ENCODE peak calls at places on chromosome 17, in five cellular contexts. G is fibroblast of lung, K is HFF-Myc, P is IMR-90, D is HL-60. V is an unnamed sample.

GRCh38 chr17:83054518-83055125 is 24.8 kb upstream of the METRNL start:
- DNase-seq in G (no peak), P (no peak), D (no peak), K (no peak), V (no peak)

GRCh38 chr17:65231662-65232335 is 94.6 kb downstream of the RGS9 start:
- DNase-seq in P (peak), G (peak), K (peak), D (peak), V (peak)

GRCh38 chr17:79272220-79272619 is 197.6 kb downstream of the ENGASE start:
- DNase-seq in K (no peak), G (no peak), D (no peak), P (no peak), V (no peak)

GRCh38 chr17:14201087-14201486 is 35.6 kb downstream of the CDRT15 start:
- DNase-seq in P (peak), G (peak), K (no peak), D (no peak), V (no peak)

GRCh38 chr17:50904522-50905459 is 38.6 kb upstream of the TOB1 start:
- DNase-seq in K (no peak), G (peak), D (no peak), P (no peak), V (peak)

GRCh38 chr17:37745801-37746426 is 1.1 kb upstream of the HNF1B start:
- DNase-seq in G (no peak), P (no peak), K (no peak), D (no peak), V (no peak)

GRCh38 chr17:39304188-39304587 is 78.4 kb upstream of the STAC2 start:
- DNase-seq in D (no peak), P (no peak), G (no peak), K (no peak), V (no peak)

GRCh38 chr17:35127751-35128514 is 6.5 kb downstream of the FNDC8 start:
- DNase-seq in D (no peak), K (peak), G (no peak), P (peak), V (no peak)

GRCh38 chr17:65553646-65554567 is 7.5 kb downstream of the AXIN2 start:
- DNase-seq in G (no peak), K (no peak), D (no peak), P (peak), V (peak)

GRCh38 chr17:46154151-46154816 is 38.9 kb downstream of the KANSL1 start:
- DNase-seq in D (no peak), K (peak), G (peak), P (peak), V (peak)

GRCh38 chr17:35766903-35767510 is 6.3 kb downstream of the C17orf50 start:
- DNase-seq in P (peak), K (no peak), D (no peak), G (no peak), V (peak)

GRCh38 chr17:37488009-37488604 is 1.6 kb upstream of the DUSP14 start:
- DNase-seq in P (peak), G (peak), D (peak), K (peak), V (peak)

GRCh38 chr17:65515512-65515911 is 45.9 kb downstream of the AXIN2 start:
- DNase-seq in G (no peak), P (no peak), K (no peak), D (no peak), V (no peak)

GRCh38 chr17:57868007-57868774 is 18.3 kb upstream of the MRPS23 start:
- DNase-seq in G (peak), D (peak), K (peak), P (peak), V (peak)

DNA sequence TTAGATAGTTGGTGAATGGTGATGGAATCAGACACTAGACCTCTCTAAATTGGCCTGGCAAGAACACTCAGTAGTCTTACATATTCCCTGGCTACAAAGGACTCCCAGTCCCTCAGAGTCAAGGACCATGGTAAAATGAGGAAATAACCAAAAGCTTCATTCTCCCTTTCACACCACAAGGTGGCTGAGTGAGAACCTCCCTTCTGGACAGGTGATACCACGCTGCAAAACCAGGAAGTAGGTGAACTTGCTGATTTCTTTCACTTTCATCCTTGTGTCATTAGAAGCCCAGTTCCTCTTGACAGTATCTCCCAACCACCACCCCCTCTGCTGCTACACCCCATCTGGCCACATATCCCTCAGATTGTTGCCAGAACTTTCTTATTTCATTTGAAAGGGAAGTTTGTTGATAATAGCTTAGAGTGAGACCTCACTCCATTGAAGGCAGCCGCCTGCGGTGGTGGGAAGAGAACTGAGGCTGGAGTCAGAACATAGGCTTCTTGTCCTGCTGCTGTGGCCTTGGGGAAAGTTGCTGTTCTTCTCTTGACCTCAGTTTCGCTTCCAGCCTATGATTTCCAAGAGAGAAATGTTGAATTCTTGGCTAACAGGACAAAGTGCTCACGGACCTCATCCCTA is 290.6 kb upstream of the CCL2 start:
- DNase-seq in D (no peak), P (no peak), G (no peak), K (no peak), V (no peak)
- TF ChIP-seq CTCF in D (no peak), P (no peak), G (no peak), K (no peak), V (no peak)

DNA sequence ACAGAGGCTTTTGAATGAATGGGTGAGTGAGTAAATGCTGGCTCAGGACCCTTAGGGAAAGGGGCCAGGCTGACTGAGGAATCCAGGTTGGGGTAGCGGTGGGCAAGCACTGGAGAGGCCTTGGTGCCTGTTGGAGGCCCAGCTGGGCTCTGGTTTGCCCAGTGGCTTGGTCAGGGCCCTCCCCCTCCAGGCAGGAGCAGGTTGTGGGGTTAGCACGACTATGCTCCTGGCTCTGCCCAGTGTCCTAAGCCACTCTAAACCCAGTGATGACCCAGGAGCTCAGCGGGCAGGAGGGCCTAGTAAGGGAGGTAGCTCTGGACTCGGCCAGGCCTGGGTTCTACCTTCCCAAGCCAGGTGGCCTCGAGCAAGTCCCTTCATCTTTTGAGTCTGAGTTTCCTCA is 7.5 kb downstream of the MYO15A start:
- DNase-seq in G (no peak), P (no peak), K (no peak), D (no peak), V (no peak)
- H3K4me3 ChIP-seq in G (no peak), P (no peak), K (no peak), D (no peak), V (no peak)

DNA sequence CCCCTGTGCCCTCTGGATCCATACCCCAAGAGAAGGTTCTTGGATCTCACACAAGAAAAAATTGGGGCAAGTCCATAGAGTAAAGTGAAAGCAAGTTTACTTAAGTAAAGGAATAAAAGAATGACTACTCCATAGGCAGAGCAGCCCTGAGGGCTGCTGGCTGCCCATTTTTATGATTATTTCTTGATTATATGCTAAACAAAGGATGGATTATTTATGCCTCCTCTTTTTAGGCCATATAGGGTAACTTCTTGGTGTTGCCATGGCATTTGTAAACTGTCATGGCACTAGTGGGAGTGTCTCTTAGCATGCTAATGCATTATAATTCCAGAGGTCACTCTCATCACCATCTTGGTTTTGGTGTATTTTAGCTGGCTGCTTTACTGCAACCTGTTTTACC is 70.8 kb downstream of the NLK start:
- DNase-seq in D (no peak), P (no peak), K (no peak), G (no peak), V (no peak)
- TF ChIP-seq CTCF in D (no peak), P (no peak), K (no peak), G (no peak), V (no peak)

DNA sequence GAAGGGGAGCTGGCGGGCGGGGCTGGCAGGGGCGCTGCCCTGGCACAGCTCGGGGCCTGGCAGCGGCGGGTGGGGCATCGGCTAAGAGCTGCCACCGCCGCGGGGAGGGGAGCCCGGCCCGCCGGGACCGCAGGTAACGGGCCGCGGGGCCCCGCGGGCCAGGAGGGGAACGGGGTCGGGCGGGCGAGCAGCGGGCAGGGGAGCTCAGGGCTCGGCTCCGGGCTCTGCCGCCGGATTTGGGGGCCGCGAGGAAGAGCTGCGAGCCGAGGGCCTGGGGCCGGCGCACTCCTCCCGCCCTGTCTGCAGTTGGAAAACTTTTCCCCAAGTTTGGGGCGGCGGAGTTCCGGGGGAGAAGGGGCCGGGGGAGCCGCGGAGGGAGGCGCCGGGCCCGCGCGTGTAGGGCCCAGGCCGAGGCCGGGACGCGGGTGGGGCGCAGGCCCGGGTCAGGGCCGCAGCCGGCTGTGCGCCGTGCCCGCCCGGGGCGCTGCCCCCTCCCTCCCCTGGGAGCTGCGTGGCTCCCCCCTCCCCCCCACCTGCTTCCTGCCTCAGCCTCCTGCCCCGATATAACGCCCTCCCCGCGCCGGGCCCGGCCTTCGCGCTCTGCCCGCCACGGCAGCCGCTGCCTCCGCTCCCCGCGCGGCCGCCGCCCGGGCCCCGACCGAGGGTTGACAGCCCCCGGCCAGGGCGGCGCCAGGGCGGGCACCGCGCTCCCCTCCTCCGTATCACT is 754 bp downstream of the HIC1 start:
- DNase-seq in P (peak), D (no peak), K (no peak), G (no peak), V (peak)
- H3K4me3 ChIP-seq in P (peak), D (peak), K (peak), G (peak), V (peak)

DNA sequence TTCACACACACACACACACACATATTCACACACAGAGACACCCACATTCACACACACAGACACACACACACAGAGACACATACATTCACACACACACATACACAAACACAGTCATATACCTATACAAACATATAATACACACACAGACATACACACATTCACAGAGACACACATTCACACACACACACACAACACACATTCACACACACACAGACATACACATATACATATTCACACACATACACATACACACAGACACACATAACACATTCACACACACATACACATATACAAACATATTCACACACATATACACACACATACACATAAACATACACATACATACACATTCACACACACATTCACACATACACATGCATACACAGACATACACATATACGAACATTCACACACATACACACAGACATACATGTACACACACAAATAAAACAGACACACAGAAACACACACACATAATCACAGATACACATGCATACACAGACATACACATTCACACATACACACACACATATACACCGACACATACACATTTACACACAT is 7.9 kb downstream of the PRCD start:
- DNase-seq in K (no peak), P (no peak), G (no peak), D (no peak), V (no peak)
- TF ChIP-seq CTCF in K (no peak), P (no peak), G (no peak), D (no peak), V (no peak)

DNA sequence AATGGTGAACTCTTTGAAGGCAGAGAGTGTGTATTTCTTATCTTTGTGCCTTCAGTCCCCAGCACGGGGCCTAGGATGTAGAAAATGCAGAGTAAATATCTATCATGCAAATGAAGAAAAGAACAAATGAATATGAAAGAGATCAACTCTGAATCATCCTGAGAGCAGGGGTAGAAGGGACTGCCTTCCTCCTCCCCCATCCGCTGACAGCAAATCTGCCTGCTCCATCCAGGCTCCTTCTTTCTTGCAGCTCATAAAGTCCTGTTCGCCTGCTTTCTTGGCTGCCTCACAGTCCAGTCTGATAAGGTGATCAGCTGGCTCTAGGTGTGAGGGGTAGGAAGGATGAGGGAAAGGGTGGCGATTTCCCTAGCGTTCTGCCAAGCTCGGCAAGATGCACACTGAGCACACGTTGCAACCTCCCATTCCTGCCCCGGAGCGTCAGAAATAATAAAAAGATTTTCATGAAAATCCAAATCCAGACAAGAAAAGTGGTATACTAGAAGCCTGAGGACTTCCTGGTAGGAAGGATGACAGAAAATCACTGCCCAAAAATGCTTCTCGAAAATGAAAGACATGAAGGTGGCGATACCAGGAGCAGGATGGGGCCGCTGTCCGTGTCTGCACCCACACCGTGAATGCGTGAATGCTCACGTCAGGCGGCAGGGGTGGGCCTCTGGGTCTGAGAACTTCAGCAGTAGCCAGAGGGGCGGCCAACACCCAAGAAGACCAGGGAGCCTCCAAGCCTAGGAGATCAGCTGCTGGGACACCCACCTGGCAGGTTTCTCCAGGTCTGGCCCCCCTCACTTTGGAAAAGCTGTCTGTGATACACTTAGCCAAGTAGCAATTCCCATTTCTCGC is 67.1 kb downstream of the VPS53 start:
- DNase-seq in G (no peak), K (no peak), D (no peak), P (no peak), V (no peak)
- H3K4me3 ChIP-seq in G (no peak), K (no peak), D (no peak), P (no peak), V (no peak)

DNA sequence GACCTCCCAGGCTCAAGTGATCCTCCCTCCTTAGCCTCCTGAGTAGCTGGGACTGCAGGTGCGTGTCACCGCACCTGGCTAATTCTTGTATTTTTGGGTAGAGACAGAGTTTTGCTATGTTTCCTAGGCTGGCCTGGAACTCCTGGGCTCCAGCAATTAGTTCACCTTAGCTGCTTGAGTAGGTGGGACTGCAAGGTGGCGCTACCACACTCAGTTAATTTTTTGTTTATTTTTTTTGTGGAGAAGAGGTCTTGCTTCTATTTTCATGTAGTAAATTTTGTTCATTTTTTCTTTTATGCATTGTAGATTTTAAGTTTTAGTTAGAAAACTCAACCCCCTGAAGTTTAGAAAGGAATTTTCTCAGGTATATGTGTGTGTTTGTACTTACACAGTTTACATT is 21.7 kb downstream of the RNF135 start:
- DNase-seq in K (no peak), D (no peak), G (no peak), P (no peak), V (no peak)
- TF ChIP-seq CTCF in K (no peak), D (no peak), G (no peak), P (no peak), V (no peak)